ENCODE peak calls at places on chromosomes 7 and 10, in five cellular contexts. Q, N, R, C and E are unnamed samples. For H3K9me2, the result is how much of the 10 kb centered on the place peaks cover.

GRCh38 chr10:77164616-77165311 is 472.8 kb downstream of the KCNMA1 start:
- DNase-seq in C (peak), Q (no peak), N (no peak), R (no peak), E (no peak)

GRCh38 chr10:10897400-10897799 is 120.3 kb upstream of the CELF2 start:
- DNase-seq in N (no peak), Q (no peak), R (no peak), C (peak), E (no peak)

GRCh38 chr10:87862644-87863101 is 660 bp downstream of the KLLN start:
- DNase-seq in C (peak), N (no peak), Q (no peak), R (no peak), E (no peak)

GRCh38 chr10:15725603-15726002 is 5.9 kb upstream of the ITGA8 start:
- DNase-seq in Q (peak), R (no peak), C (peak), N (peak), E (peak)

GRCh38 chr7:7136857-7137309 is 45.5 kb upstream of the C1GALT1 start:
- DNase-seq in N (no peak), C (no peak), R (peak), Q (no peak), E (no peak)

GRCh38 chr7:134630890-134631289 is 15.8 kb upstream of the BPGM start:
- DNase-seq in Q (no peak), N (no peak), R (no peak), C (peak), E (no peak)

GRCh38 chr7:38824948-38825347 is 84.0 kb downstream of the VPS41 start:
- DNase-seq in C (no peak), R (no peak), N (no peak), Q (no peak), E (no peak)

GRCh38 chr10:78524941-78525340 is 491.3 kb downstream of the RPS24 start:
- DNase-seq in R (no peak), N (no peak), Q (no peak), C (no peak), E (no peak)

GRCh38 chr10:60353519-60354258 is 36.0 kb downstream of the ANK3 start:
- DNase-seq in N (no peak), C (no peak), Q (peak), R (no peak), E (no peak)

GRCh38 chr10:14806318-14806717 is 31.5 kb downstream of the CDNF start:
- DNase-seq in N (no peak), Q (no peak), C (no peak), R (no peak), E (no peak)

GRCh38 chr7:104415700-104416099 is 87.3 kb downstream of the LHFPL3 start:
- DNase-seq in N (no peak), C (no peak), Q (no peak), R (no peak), E (no peak)

GRCh38 chr7:1738956-1739355 is 68.9 kb downstream of the ELFN1 start:
- DNase-seq in R (no peak), Q (no peak), N (no peak), C (no peak), E (no peak)

GRCh38 chr7:95963446-95963990 is 191.2 kb downstream of the DYNC1I1 start:
- DNase-seq in R (no peak), C (no peak), N (no peak), Q (no peak), E (no peak)

GRCh38 chr7:27678617-27679260 is 16.1 kb upstream of the HIBADH start:
- DNase-seq in C (peak), R (peak), Q (no peak), N (no peak), E (no peak)

GRCh38 chr7:128783143-128783799 is 7.7 kb upstream of the OPN1SW start:
- DNase-seq in C (peak), R (no peak), Q (peak), N (peak), E (peak)

GRCh38 chr7:131898418-131898817 is 342.0 kb upstream of the PODXL start:
- DNase-seq in C (peak), N (no peak), R (no peak), Q (no peak), E (no peak)
- H3K9me2 ChIP-seq in C (under half), N (under half), R (under half), Q (under half), E (under half)

GRCh38 chr7:131897790-131898165 is 341.4 kb upstream of the PODXL start:
- DNase-seq in C (no peak), R (no peak), Q (no peak), N (no peak), E (no peak)
- H3K9me2 ChIP-seq in C (under half), R (under half), Q (under half), N (under half), E (under half)

GRCh38 chr10:101005361-101005760 is 5.8 kb downstream of the LZTS2 start:
- DNase-seq in N (no peak), C (no peak), Q (no peak), R (no peak), E (no peak)
- H3K9me2 ChIP-seq in N (under half), C (under half), Q (under half), R (under half), E (under half)

GRCh38 chr7:131897016-131897789 is 340.8 kb upstream of the PODXL start:
- DNase-seq in C (peak), N (peak), R (no peak), Q (no peak), E (peak)
- H3K9me2 ChIP-seq in C (under half), N (under half), R (under half), Q (under half), E (under half)

GRCh38 chr7:54712777-54713176 is 46.2 kb downstream of the SEC61G start:
- DNase-seq in C (no peak), Q (no peak), R (no peak), N (no peak), E (no peak)
- H3K9me2 ChIP-seq in C (under half), Q (under half), R (under half), N (under half), E (under half)

GRCh38 chr7:106165328-106165727 is 53.2 kb upstream of the SYPL1 start:
- DNase-seq in Q (no peak), C (peak), N (no peak), R (no peak), E (no peak)
- H3K9me2 ChIP-seq in Q (under half), C (under half), N (under half), R (under half), E (under half)

GRCh38 chr10:121096617-121097431 is 245.7 kb downstream of the WDR11 start:
- DNase-seq in Q (peak), N (no peak), C (no peak), R (no peak), E (no peak)

GRCh38 chr10:121098231-121098630 is 247.1 kb downstream of the WDR11 start:
- DNase-seq in C (no peak), R (no peak), N (no peak), Q (no peak), E (no peak)

GRCh38 chr10:121104476-121105111 is 253.4 kb downstream of the WDR11 start:
- DNase-seq in N (no peak), Q (no peak), C (no peak), R (no peak), E (no peak)

DNA sequence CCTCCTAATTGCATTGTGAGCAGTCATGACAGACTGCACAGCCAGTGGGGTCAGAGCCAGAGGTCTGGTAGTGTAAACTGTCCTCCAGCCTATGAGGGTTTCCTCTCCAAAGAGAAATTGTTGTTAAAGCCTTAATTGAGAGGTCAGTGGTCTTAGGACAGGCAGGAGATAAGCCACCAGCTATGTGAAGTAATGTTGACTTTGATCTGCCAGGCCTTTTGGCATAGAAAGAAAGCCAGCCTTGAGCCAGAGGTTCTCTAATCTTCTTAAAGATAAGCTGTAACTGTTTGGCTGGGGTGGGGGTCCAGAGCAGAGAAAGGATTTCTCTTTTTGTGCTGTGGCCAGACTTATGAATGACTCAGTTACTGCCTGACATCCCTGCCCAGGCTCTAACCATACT is 248.4 kb downstream of the WDR11 start:
- DNase-seq in N (no peak), R (no peak), Q (no peak), C (no peak), E (no peak)
- H3K9me2 ChIP-seq in N (under half), R (under half), Q (under half), C (under half), E (under half)